ENCODE peak calls at places on chromosomes 5 and 9, in eight cellular contexts. N, J, U, G, P, A, W and H are unnamed samples.
A peak's percentile ranks its signal among the peaks of the same experiment; 100 is the strongest.

GRCh38 chr5:65663804-65664521 is 39.1 kb downstream of the SHLD3 start:
- DNase-seq in W (no peak), P (no peak), N (no peak), G (no peak), U (no peak), A (no peak), J (no peak), H (no peak)

GRCh38 chr5:27876071-27876470 is 837.7 kb upstream of the CDH9 start:
- DNase-seq in U (no peak), G (no peak), A (no peak), P (no peak), N (no peak), W (no peak), J (no peak), H (no peak)

GRCh38 chr9:127693697-127694096 is 13.1 kb upstream of the CFAP157 start:
- DNase-seq in W (no peak), N (no peak), G (no peak), J (no peak), A (no peak), P (no peak), U (no peak), H (no peak)

GRCh38 chr5:157080291-157080690 is 21.4 kb upstream of the HAVCR1 start:
- DNase-seq in P (no peak), N (no peak), W (no peak), U (no peak), G (no peak), A (no peak), J (no peak), H (no peak)

GRCh38 chr5:151699071-151699901 is 12.6 kb upstream of the SPARC start:
- DNase-seq in G (no peak), N (no peak), W (peak; percentile 91), A (no peak), U (peak; percentile 90), J (no peak), P (no peak), H (no peak)

GRCh38 chr5:6377121-6377520 is 1.2 kb downstream of the MED10 start:
- DNase-seq in U (no peak), J (no peak), W (no peak), N (no peak), P (no peak), A (no peak), G (no peak), H (no peak)

GRCh38 chr5:157563373-157564148 is 12.0 kb downstream of the ADAM19 start:
- DNase-seq in J (no peak), G (no peak), N (no peak), U (no peak), A (no peak), W (peak; percentile 63), P (no peak), H (no peak)

GRCh38 chr9:83336696-83337095 is 201.5 kb downstream of the FRMD3 start:
- DNase-seq in N (no peak), U (no peak), G (no peak), W (no peak), P (no peak), J (no peak), A (peak; percentile 25), H (no peak)

GRCh38 chr5:113489299-113489698 is 1.0 kb upstream of the MCC start:
- DNase-seq in U (no peak), G (no peak), N (no peak), A (peak; percentile 90), J (no peak), P (no peak), W (no peak), H (no peak)

GRCh38 chr9:23907343-23907742 is 81.3 kb upstream of the ELAVL2 start:
- DNase-seq in N (no peak), U (no peak), A (no peak), J (no peak), P (no peak), W (no peak), G (no peak), H (no peak)

GRCh38 chr5:172910828-172911627 is 48.2 kb upstream of the RPL26L1 start:
- DNase-seq in J (no peak), P (peak; percentile 30), N (no peak), G (no peak), U (peak; percentile 73), A (peak; percentile 48), W (peak; percentile 71), H (peak; percentile 59)